ENCODE peak calls at places on chromosomes 3 and 15, in ten cellular contexts. H is A673, K is SK-N-SH, Q is DND-41, O is pancreas, C is Calu3, I is GM20000, L is upper lobe of left lung, F is fibroblast of mammary gland, G is upper lobe of right lung. E is an unnamed sample.

GRCh38 chr3:16665282-16665741 is 60.1 kb upstream of the DAZL start:
- DNase-seq in H (peak), K (no peak), Q (no peak), O (no peak), C (peak), I (no peak), L (no peak), F (peak), G (no peak), E (no peak)

GRCh38 chr3:47283596-47284364 is 1.0 kb downstream of the KLHL18 start:
- DNase-seq in H (peak), K (peak), Q (peak), O (no peak), C (peak), I (no peak), L (peak), F (peak), G (no peak), E (no peak)

GRCh38 chr3:8458711-8459110 is 42.9 kb upstream of the LMCD1 start:
- DNase-seq in H (no peak), K (no peak), Q (no peak), O (no peak), C (no peak), I (no peak), L (no peak), F (peak), G (no peak), E (no peak)

GRCh38 chr3:125322166-125322565 is 53.0 kb downstream of the ZNF148 start:
- DNase-seq in H (peak), K (peak), Q (no peak), O (no peak), C (no peak), I (no peak), L (no peak), F (peak), G (no peak), E (no peak)

GRCh38 chr15:67340630-67341029 is 86.0 kb downstream of the IQCH start:
- DNase-seq in H (no peak), K (peak), Q (no peak), O (no peak), C (no peak), I (no peak), L (no peak), F (no peak), G (no peak), E (no peak)

GRCh38 chr3:45987368-45988099 is 8.1 kb downstream of the FYCO1 start:
- DNase-seq in H (no peak), K (no peak), Q (no peak), O (no peak), C (no peak), I (no peak), L (no peak), F (peak), G (no peak), E (peak)

GRCh38 chr3:107525101-107525953 is 2.6 kb downstream of the BBX start:
- DNase-seq in H (peak), K (peak), Q (peak), O (peak), C (peak), I (peak), L (peak), F (peak), G (peak), E (no peak)

GRCh38 chr3:16084887-16085286 is 89.6 kb upstream of the GALNT15 start:
- DNase-seq in H (no peak), K (no peak), Q (no peak), O (no peak), C (no peak), I (no peak), L (no peak), F (peak), G (no peak), E (no peak)

GRCh38 chr3:38117163-38117716 is 19.7 kb downstream of the ACAA1 start:
- DNase-seq in H (no peak), K (no peak), Q (no peak), O (no peak), C (no peak), I (no peak), L (no peak), F (no peak), G (no peak), E (no peak)

GRCh38 chr3:128094295-128095151 is 29.1 kb downstream of the RUVBL1 start:
- DNase-seq in H (no peak), K (no peak), Q (no peak), O (no peak), C (no peak), I (no peak), L (no peak), F (peak), G (no peak), E (no peak)

GRCh38 chr3:150956376-150956775 is 16.2 kb downstream of the CLRN1 start:
- DNase-seq in H (peak), K (no peak), Q (no peak), O (no peak), C (no peak), I (no peak), L (no peak), F (peak), G (no peak), E (peak)

GRCh38 chr3:106208979-106209378 is 340.2 kb upstream of the CBLB start:
- DNase-seq in H (peak), K (no peak), Q (no peak), O (no peak), C (no peak), I (no peak), L (no peak), F (peak), G (no peak), E (no peak)

GRCh38 chr3:127637546-127637945 is 8.6 kb downstream of the PODXL2 start:
- DNase-seq in H (no peak), K (peak), Q (peak), O (no peak), C (no peak), I (no peak), L (no peak), F (no peak), G (peak), E (no peak)

GRCh38 chr3:132595036-132595435 is 2.0 kb upstream of the ACKR4 start:
- DNase-seq in H (peak), K (no peak), Q (no peak), O (no peak), C (no peak), I (no peak), L (no peak), F (peak), G (no peak), E (no peak)

GRCh38 chr15:45640610-45641009 is 5.8 kb downstream of the SQOR start:
- DNase-seq in H (no peak), K (no peak), Q (no peak), O (no peak), C (peak), I (no peak), L (no peak), F (peak), G (no peak), E (no peak)

GRCh38 chr3:10942806-10943205 is 49.7 kb upstream of the SLC6A1 start:
- DNase-seq in H (no peak), K (no peak), Q (no peak), O (no peak), C (no peak), I (no peak), L (no peak), F (no peak), G (no peak), E (no peak)

GRCh38 chr15:75727031-75727531 is 14.4 kb upstream of the CSPG4 start:
- DNase-seq in H (no peak), K (no peak), Q (no peak), O (no peak), C (no peak), I (no peak), L (no peak), F (no peak), G (peak), E (no peak)

GRCh38 chr15:88802991-88803240 is 320 bp upstream of the ACAN start:
- DNase-seq in H (no peak), K (no peak), Q (no peak), O (no peak), C (no peak), I (no peak), L (peak), F (no peak), G (no peak), E (no peak)

GRCh38 chr3:180804871-180805430 is 107.5 kb upstream of the FXR1 start:
- DNase-seq in H (peak), K (no peak), Q (no peak), O (no peak), C (no peak), I (no peak), L (no peak), F (peak), G (no peak), E (no peak)

GRCh38 chr3:30752961-30753360 is 141.5 kb downstream of the GADL1 start:
- DNase-seq in H (peak), K (no peak), Q (peak), O (peak), C (peak), I (no peak), L (no peak), F (peak), G (no peak), E (no peak)

GRCh38 chr3:20552605-20553275 is 366.7 kb upstream of the SGO1 start:
- DNase-seq in H (no peak), K (no peak), Q (no peak), O (no peak), C (no peak), I (no peak), L (peak), F (no peak), G (no peak), E (no peak)

GRCh38 chr3:194865595-194865994 is 179.9 kb downstream of the FAM43A start:
- DNase-seq in H (no peak), K (no peak), Q (no peak), O (no peak), C (no peak), I (no peak), L (no peak), F (no peak), G (no peak), E (no peak)
- TF ChIP-seq CTCF in H (no peak), K (no peak), Q (no peak), O (no peak), C (no peak), I (no peak), L (no peak), F (no peak), G (no peak), E (no peak)

GRCh38 chr3:57756528-57757401 is 656 bp downstream of the SLMAP start:
- DNase-seq in H (peak), K (peak), Q (peak), O (peak), C (peak), I (peak), L (peak), F (peak), G (peak), E (peak)

GRCh38 chr3:57757642-57758297 is 1.7 kb downstream of the SLMAP start:
- DNase-seq in H (peak), K (peak), Q (no peak), O (no peak), C (no peak), I (no peak), L (peak), F (peak), G (peak), E (no peak)

GRCh38 chr3:57756022-57756527 is at the start of gene SLMAP:
- DNase-seq in H (peak), K (peak), Q (peak), O (peak), C (peak), I (peak), L (peak), F (peak), G (peak), E (peak)

GRCh38 chr3:57753016-57753415 is 3.1 kb upstream of the SLMAP start:
- DNase-seq in H (no peak), K (no peak), Q (no peak), O (no peak), C (no peak), I (no peak), L (no peak), F (no peak), G (no peak), E (no peak)

GRCh38 chr3:57755368-57756021 is 614 bp upstream of the SLMAP start:
- DNase-seq in H (peak), K (peak), Q (no peak), O (peak), C (peak), I (peak), L (no peak), F (peak), G (no peak), E (peak)
- TF ChIP-seq CTCF in H (no peak), K (peak), Q (peak), O (no peak), C (no peak), I (no peak), L (no peak), F (no peak), G (peak), E (no peak)

GRCh38 chr15:71125831-71126453 is 10.7 kb downstream of the THSD4 start:
- DNase-seq in H (no peak), K (peak), Q (no peak), O (no peak), C (no peak), I (no peak), L (no peak), F (no peak), G (no peak), E (no peak)
- TF ChIP-seq CTCF in H (peak), K (peak), Q (peak), O (no peak), C (peak), I (no peak), L (no peak), F (peak), G (no peak), E (no peak)

GRCh38 chr3:119380697-119381096 is 82.7 kb downstream of the TMEM39A start:
- DNase-seq in H (peak), K (no peak), Q (no peak), O (no peak), C (peak), I (no peak), L (no peak), F (peak), G (no peak), E (no peak)
- TF ChIP-seq CTCF in H (no peak), K (peak), Q (no peak), O (no peak), C (no peak), I (no peak), L (no peak), F (no peak), G (no peak), E (no peak)

GRCh38 chr3:62057339-62058047 is 315.9 kb downstream of the FEZF2 start:
- DNase-seq in H (no peak), K (no peak), Q (no peak), O (no peak), C (no peak), I (no peak), L (no peak), F (no peak), G (no peak), E (no peak)
- TF ChIP-seq CTCF in H (no peak), K (no peak), Q (no peak), O (no peak), C (no peak), I (no peak), L (no peak), F (no peak), G (no peak), E (no peak)

DNA sequence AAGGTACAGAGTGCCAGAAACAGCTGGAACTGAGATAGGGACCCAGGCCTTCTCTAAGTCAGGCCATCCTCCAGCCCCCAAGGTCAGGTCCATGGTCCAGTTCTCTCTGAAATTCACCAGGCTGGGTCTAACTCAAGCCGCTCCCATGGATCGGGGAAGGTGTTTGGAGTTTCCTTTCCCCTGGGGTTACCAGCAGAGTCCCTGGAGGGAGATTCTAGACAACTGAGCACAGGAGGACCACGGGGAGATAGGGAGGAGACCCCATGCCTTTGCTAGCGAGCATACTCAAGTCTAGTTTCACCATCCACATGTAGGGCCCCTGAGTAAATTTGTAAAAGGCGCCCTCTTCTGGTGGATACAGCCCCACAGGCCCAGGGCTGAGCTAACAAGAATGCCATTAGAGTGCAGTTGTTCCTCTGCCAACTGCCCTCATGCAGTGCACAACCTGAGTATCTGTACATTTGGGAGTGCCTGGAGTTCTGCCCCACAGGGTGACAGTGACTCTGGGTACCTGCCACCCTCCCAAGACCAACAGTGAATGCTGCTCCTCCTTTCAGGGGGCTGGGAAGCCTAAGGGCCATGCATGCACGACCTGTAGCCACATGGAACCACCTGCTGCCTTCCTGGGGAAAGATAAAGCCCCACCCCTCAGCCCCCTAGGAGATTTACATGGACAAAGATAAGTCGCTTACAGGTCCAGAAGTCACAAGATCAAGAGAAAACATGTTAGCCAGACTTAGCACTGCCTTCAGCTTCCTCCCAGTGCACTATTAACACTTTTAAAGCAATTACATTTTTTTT is 89.0 kb downstream of the IQSEC1 start:
- DNase-seq in H (peak), K (peak), Q (peak), O (peak), C (peak), I (peak), L (no peak), F (peak), G (no peak), E (peak)
- TF ChIP-seq CTCF in H (peak), K (peak), Q (peak), O (peak), C (peak), I (peak), L (peak), F (peak), G (peak), E (peak)

GRCh38 chr3:130866327-130866726 is 27.6 kb upstream of the ATP2C1 start:
- DNase-seq in H (no peak), K (no peak), Q (no peak), O (no peak), C (no peak), I (no peak), L (no peak), F (no peak), G (no peak), E (no peak)

GRCh38 chr3:130870423-130870822 is 23.5 kb upstream of the ATP2C1 start:
- DNase-seq in H (no peak), K (no peak), Q (no peak), O (no peak), C (no peak), I (no peak), L (no peak), F (no peak), G (no peak), E (no peak)

GRCh38 chr3:130865537-130865936 is 28.3 kb upstream of the ATP2C1 start:
- DNase-seq in H (no peak), K (no peak), Q (no peak), O (no peak), C (no peak), I (no peak), L (no peak), F (no peak), G (no peak), E (no peak)
- TF ChIP-seq CTCF in H (no peak), K (no peak), Q (no peak), O (no peak), C (no peak), I (no peak), L (no peak), F (no peak), G (no peak), E (no peak)

DNA sequence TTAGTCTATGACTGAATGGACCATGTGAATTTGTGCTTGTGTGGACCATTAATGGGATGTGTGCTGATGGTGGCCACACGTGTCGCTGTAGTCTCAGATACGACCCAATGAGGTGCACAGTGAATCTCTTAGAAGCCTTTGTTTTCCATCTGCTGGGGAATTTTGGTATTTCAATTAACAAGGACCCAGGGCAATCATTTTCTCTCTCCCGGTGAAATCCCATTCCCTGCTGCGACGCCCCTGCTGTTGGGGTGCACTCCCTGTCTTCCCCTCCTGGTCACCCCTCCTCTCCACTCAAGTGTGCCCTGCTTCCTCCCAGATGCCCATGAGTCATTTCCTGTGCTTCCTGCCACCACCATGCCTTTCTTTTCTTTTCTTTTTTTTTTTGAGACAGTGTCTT is 32.7 kb downstream of the EBLN2 start:
- DNase-seq in H (peak), K (peak), Q (peak), O (no peak), C (no peak), I (no peak), L (no peak), F (no peak), G (no peak), E (no peak)
- TF ChIP-seq CTCF in H (peak), K (no peak), Q (no peak), O (no peak), C (no peak), I (no peak), L (no peak), F (no peak), G (no peak), E (no peak)